ENCODE peak calls at places on chromosomes 7 and 10, in six cellular contexts. E is testis; P is CD8-positive, alpha-beta memory T cell; U is kidney epithelial cell; L is left ventricle myocardium inferior; X is astrocyte. Y is an unnamed sample. For H3K36me3, the result is how much of the 10 kb centered on the place peaks cover.

GRCh38 chr7:143003393-143004051 is 23.4 kb downstream of the OR9A2 start:
- DNase-seq in P (peak), U (peak), X (peak), E (peak), L (no peak), Y (peak)

GRCh38 chr10:30553625-30554442 is 75.7 kb downstream of the LYZL2 start:
- DNase-seq in U (no peak), E (peak), P (no peak), L (peak), X (no peak), Y (peak)

GRCh38 chr10:26391701-26392695 is 46.1 kb upstream of the APBB1IP start:
- DNase-seq in P (peak), U (no peak), L (peak), E (no peak), X (no peak), Y (peak)

GRCh38 chr10:109126016-109126415 is 797.3 kb downstream of the XPNPEP1 start:
- DNase-seq in L (no peak), X (no peak), U (no peak), E (no peak), P (no peak), Y (peak)

GRCh38 chr10:74827694-74828093 is 1.3 kb downstream of the KAT6B start:
- DNase-seq in U (no peak), E (no peak), P (no peak), L (no peak), X (no peak), Y (no peak)

GRCh38 chr10:5449823-5450222 is 37.5 kb downstream of the NET1 start:
- DNase-seq in L (no peak), X (peak), P (no peak), E (no peak), U (no peak), Y (no peak)

GRCh38 chr7:96596120-96596826 is 113.4 kb downstream of the SEM1 start:
- DNase-seq in U (no peak), X (no peak), P (no peak), E (no peak), L (no peak), Y (no peak)

GRCh38 chr10:71266918-71267442 is 52.1 kb upstream of the SLC29A3 start:
- DNase-seq in E (no peak), X (no peak), L (no peak), U (no peak), P (no peak), Y (no peak)

GRCh38 chr10:88159127-88159829 is 295.9 kb downstream of the PTEN start:
- DNase-seq in L (no peak), E (no peak), U (no peak), P (no peak), X (no peak), Y (no peak)

GRCh38 chr7:139539231-139539630 is 15.7 kb downstream of the CLEC2L start:
- DNase-seq in U (no peak), P (no peak), L (no peak), X (no peak), E (no peak), Y (no peak)

GRCh38 chr10:17562572-17562971 is 54.6 kb downstream of the HACD1 start:
- DNase-seq in L (no peak), E (no peak), P (no peak), X (peak), U (no peak), Y (peak)

GRCh38 chr10:94299417-94299816 is 63.3 kb downstream of the NOC3L start:
- DNase-seq in E (no peak), L (no peak), P (no peak), U (peak), X (peak), Y (no peak)

GRCh38 chr7:158353606-158354570 is 233.7 kb downstream of the PTPRN2 start:
- DNase-seq in E (peak), U (no peak), X (no peak), L (no peak), P (no peak), Y (peak)

GRCh38 chr10:116626815-116627214 is 6.1 kb downstream of the PNLIPRP2 start:
- DNase-seq in U (no peak), L (no peak), X (no peak), E (no peak), P (no peak), Y (no peak)

GRCh38 chr7:28408105-28408973 is 4.0 kb upstream of the CREB5 start:
- DNase-seq in X (no peak), E (peak), P (no peak), L (peak), U (no peak), Y (peak)

GRCh38 chr7:421056-421991 is 98.3 kb downstream of the PDGFA start:
- DNase-seq in X (no peak), E (no peak), U (no peak), P (no peak), L (peak), Y (peak)

DNA sequence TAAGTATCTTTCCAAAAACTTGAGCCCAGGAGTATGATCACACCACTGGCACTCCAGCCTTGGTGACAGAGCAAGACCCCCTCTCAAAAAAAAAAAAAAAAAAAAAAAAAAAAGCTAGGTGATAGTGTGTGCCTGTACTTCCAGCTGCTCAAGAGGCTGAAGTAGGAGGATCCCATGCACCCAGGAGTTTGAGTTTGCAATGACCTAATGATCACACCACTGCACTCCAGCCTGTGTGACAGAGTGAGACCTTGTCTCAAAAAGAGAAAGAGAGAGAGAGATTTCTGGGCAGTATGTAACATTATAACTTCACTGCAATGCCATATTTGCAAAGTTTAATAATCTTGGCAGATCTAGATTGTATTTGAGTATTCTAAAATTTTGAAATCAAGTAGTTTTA is 47.6 kb downstream of the AKAP9 start:
- DNase-seq in E (no peak), P (no peak), U (no peak), X (no peak), L (no peak), Y (no peak)
- H3K36me3 ChIP-seq in E (under half), P (under half), U (under half), X (under half), L (under half), Y (under half)

DNA sequence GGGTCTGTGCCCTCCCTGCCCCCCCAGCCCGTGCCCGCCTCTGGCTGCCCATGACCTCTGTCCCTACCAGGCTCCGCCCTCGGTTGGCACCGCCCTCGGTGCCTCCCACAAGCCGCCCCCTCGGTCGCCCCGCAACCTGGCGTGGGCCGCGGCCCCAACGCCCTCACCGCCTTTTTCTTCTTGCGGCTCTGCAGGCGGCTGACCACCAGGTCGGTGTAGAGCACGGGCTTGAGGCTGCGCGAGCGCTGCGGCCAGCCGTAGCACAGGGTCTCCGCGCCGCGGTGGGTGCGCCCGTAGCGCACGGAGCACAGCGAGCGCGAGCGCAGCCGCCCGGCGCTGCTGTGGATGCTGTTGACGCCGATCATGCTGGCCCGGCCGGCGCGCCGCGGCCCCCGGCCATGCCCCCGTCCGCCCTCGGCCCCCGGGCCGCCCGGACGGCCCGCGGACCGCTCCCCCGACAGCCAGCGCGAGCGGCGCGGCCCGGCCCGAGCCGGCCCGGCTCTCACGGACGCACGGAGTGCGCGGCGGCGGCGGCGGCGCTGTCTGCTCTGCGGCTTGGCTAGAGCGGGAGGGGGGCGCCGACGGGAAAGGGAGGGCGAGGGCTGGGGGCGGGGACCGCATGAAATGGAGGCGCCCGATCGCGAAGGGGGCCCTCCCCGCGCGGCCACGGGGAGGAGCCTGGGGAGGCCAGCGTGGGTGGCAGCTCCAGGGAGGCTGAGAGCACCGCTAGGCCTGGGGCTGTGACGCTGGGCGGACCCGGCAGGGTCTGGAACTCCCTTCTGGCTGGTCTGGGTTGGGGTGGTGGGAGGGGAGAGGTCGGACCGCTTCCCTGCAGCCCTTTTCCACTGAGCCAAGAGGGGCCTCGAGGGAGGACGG is 9.6 kb downstream of the PSD start:
- DNase-seq in P (peak), U (no peak), E (peak), L (no peak), X (no peak), Y (peak)
- H3K4me3 ChIP-seq in P (peak), U (peak), E (peak), L (peak), X (peak), Y (peak)

GRCh38 chr10:28566458-28566857 is 33.5 kb downstream of the WAC start:
- DNase-seq in L (no peak), E (no peak), P (no peak), U (no peak), X (no peak), Y (no peak)

GRCh38 chr10:28560617-28561016 is 27.7 kb downstream of the WAC start:
- DNase-seq in X (no peak), U (no peak), L (no peak), P (no peak), E (no peak), Y (no peak)

GRCh38 chr10:28569506-28570159 is 36.7 kb downstream of the WAC start:
- DNase-seq in X (peak), P (no peak), E (no peak), U (no peak), L (no peak), Y (no peak)

GRCh38 chr10:28561531-28561930 is 28.6 kb downstream of the WAC start:
- DNase-seq in U (no peak), E (no peak), X (no peak), P (no peak), L (no peak), Y (peak)

DNA sequence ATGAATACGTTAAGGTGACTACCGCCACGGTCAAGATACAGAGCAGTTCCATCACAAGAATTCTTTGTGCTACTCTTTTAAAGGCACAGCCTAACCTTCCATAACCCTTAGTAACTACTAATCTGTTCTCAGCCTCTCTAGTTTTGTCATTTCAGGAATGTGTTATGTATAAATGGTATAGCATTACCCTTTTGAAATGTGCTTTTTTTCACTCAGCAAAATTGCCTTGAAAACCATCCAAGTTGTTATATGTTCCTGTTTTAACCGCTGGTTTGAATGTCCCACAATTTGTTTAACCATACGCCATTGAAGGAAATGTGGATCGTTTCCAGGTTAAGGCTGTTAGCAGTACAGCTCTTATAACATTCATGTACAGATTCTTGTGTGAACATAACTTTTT is 32.0 kb downstream of the WAC start:
- DNase-seq in X (peak), P (no peak), E (no peak), U (no peak), L (no peak), Y (no peak)
- H3K36me3 ChIP-seq in X (under half), P (under half), E (under half), U (under half), L (under half), Y (under half)

DNA sequence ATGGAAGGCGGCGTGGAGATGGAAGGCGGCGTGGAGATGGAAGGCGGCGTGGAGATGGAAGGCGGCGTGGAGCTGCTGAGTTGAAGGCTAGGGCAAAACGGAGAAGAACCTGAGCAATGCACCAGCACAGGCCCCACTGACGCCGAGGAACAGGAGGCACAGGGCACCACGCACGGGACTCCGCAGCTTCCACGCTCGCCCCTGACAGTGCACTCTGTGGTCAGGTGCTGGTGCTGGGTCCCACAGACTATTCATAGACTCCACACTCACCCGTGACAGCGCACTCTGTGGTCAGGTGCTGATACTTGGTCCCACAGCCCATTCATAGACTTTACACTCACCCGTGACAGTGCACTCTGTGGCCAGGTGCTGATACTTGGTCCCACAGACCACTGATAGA is 34.0 kb downstream of the CPXM2 start:
- DNase-seq in P (no peak), L (no peak), U (no peak), X (no peak), E (no peak), Y (no peak)
- H3K4me3 ChIP-seq in P (no peak), L (no peak), U (no peak), X (no peak), E (no peak), Y (no peak)

GRCh38 chr7:44650242-44650641 is 43.8 kb downstream of the OGDH start:
- DNase-seq in P (no peak), E (no peak), L (no peak), U (no peak), X (no peak), Y (no peak)
- H3K36me3 ChIP-seq in P (under half), E (under half), L (half or more), U (under half), X (under half), Y (under half)

DNA sequence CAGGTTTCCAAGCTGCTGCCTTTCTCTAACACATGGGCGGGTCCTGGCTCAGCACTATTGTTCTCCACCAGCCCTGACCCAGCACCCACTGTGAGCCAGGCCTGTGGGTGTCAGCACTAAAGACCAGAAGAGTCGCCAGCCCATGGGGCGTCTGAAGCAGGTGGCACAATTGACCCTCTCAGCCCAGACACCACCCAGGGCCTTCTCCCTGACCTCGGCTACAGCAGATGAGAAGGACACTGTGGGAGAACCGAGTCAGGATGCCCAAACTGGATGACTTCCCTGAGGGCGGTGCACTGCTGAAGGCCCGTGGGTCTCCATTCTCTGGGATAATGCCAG is 97.0 kb downstream of the MKI67 start:
- DNase-seq in U (no peak), X (no peak), P (no peak), L (no peak), E (no peak), Y (no peak)
- H3K4me3 ChIP-seq in U (no peak), X (no peak), P (no peak), L (no peak), E (no peak), Y (no peak)

GRCh38 chr7:100360102-100360607 is 2.2 kb downstream of the PILRB start:
- DNase-seq in E (no peak), X (no peak), P (no peak), L (no peak), U (no peak), Y (no peak)
- H3K36me3 ChIP-seq in E (under half), X (under half), P (half or more), L (half or more), U (under half), Y (under half)